ENCODE peak calls at places on chromosomes 7 and 10, in six cellular contexts. L is stimulated activated CD4-positive, alpha-beta T cell treated with anti-CD3 and anti-CD28 coated beads, Interleukin-1b, Interleukin-23, amount 100 ng/mL, for 1 hour; D is small intestine; C is activated naive CD8-positive, alpha-beta T cell treated with anti-CD3 and anti-CD28 coated beads for 36 hours; Z is activated T-cell treated with anti-CD3 and anti-CD28 coated beads for 1 hour; Q is AG04449. G is an unnamed sample.

GRCh38 chr7:105457619-105458018 is 64.5 kb downstream of the PUS7 start:
- DNase-seq in L (no peak), D (no peak), C (no peak), Z (no peak), Q (no peak), G (no peak)

GRCh38 chr10:14954001-14954770 is at the start of gene DCLRE1C:
- DNase-seq in L (peak), D (peak), C (peak), Z (peak), Q (peak), G (peak)

GRCh38 chr10:92239600-92240288 is 51.1 kb downstream of the CPEB3 start:
- DNase-seq in L (no peak), D (peak), C (peak), Z (peak), Q (no peak), G (no peak)

GRCh38 chr10:78452782-78453181 is 419.1 kb downstream of the RPS24 start:
- DNase-seq in L (no peak), D (no peak), C (no peak), Z (no peak), Q (no peak), G (no peak)

GRCh38 chr7:118006979-118007378 is 133.7 kb upstream of the CTTNBP2 start:
- DNase-seq in L (no peak), D (no peak), C (no peak), Z (no peak), Q (no peak), G (no peak)

GRCh38 chr7:141837683-141838082 is 3.6 kb downstream of the PRSS37 start:
- DNase-seq in L (no peak), D (no peak), C (no peak), Z (no peak), Q (no peak), G (no peak)

GRCh38 chr7:32670105-32670504 is 174.8 kb downstream of the AVL9 start:
- DNase-seq in L (no peak), D (peak), C (no peak), Z (no peak), Q (no peak), G (peak)

GRCh38 chr10:118971876-118972275 is 57.6 kb upstream of the NANOS1 start:
- DNase-seq in L (no peak), D (no peak), C (no peak), Z (no peak), Q (no peak), G (no peak)

GRCh38 chr10:117363027-117363426 is 12.2 kb downstream of the PDZD8 start:
- DNase-seq in L (no peak), D (no peak), C (no peak), Z (no peak), Q (no peak), G (no peak)

GRCh38 chr10:120581496-120581895 is 124.5 kb downstream of the PLPP4 start:
- DNase-seq in L (no peak), D (no peak), C (no peak), Z (no peak), Q (no peak), G (no peak)

GRCh38 chr7:121019018-121019417 is 30.5 kb downstream of the CPED1 start:
- DNase-seq in L (no peak), D (no peak), C (no peak), Z (no peak), Q (no peak), G (no peak)

GRCh38 chr7:133796778-133797177 is 330.4 kb upstream of the LRGUK start:
- DNase-seq in L (no peak), D (no peak), C (no peak), Z (no peak), Q (no peak), G (no peak)

GRCh38 chr10:1579141-1579491 is 158.2 kb downstream of the ADARB2 start:
- DNase-seq in L (no peak), D (no peak), C (no peak), Z (no peak), Q (no peak), G (no peak)

GRCh38 chr10:113058175-113058961 is 108.3 kb downstream of the TCF7L2 start:
- DNase-seq in L (no peak), D (peak), C (no peak), Z (no peak), Q (peak), G (peak)

GRCh38 chr7:124457841-124458240 is 307.8 kb downstream of the GPR37 start:
- DNase-seq in L (no peak), D (no peak), C (no peak), Z (no peak), Q (no peak), G (no peak)

GRCh38 chr10:113199459-113199858 is 249.4 kb downstream of the TCF7L2 start:
- DNase-seq in L (no peak), D (no peak), C (no peak), Z (no peak), Q (peak), G (no peak)

GRCh38 chr7:30930621-30931020 is 19.0 kb downstream of the AQP1 start:
- DNase-seq in L (no peak), D (no peak), C (no peak), Z (no peak), Q (no peak), G (no peak)

GRCh38 chr10:131846224-131847101 is 54.3 kb upstream of the PPP2R2D start:
- DNase-seq in L (no peak), D (peak), C (no peak), Z (no peak), Q (no peak), G (no peak)

GRCh38 chr7:4714767-4715384 is 32.8 kb downstream of the FOXK1 start:
- DNase-seq in L (no peak), D (no peak), C (no peak), Z (no peak), Q (no peak), G (no peak)

GRCh38 chr7:145156834-145157233 is 321.0 kb upstream of the TPK1 start:
- DNase-seq in L (no peak), D (no peak), C (no peak), Z (no peak), Q (no peak), G (no peak)

GRCh38 chr7:88111136-88111748 is 108.6 kb downstream of the SRI start:
- DNase-seq in L (no peak), D (peak), C (no peak), Z (no peak), Q (peak), G (peak)

G was measured in HepG2.